ENCODE peak calls at places on chromosomes 1 and 21, in five cellular contexts. K, A, O, B and F are unnamed samples.

GRCh38 chr1:8333246-8333987 is 15.5 kb downstream of the SLC45A1 start:
- DNase-seq in A (no peak), O (no peak), B (no peak), K (no peak), F (no peak)

GRCh38 chr1:89489037-89489729 is 35.4 kb upstream of the LRRC8B start:
- DNase-seq in K (peak; percentile 74), A (no peak), O (no peak), B (no peak), F (no peak)

GRCh38 chr1:8871539-8871935 is 6.9 kb downstream of the ENO1 start:
- DNase-seq in O (no peak), A (peak; percentile 28), B (peak; percentile 44), K (no peak), F (no peak)

GRCh38 chr1:28249013-28249870 is 10.1 kb upstream of the SESN2 start:
- DNase-seq in K (no peak), O (no peak), A (peak; percentile 73), B (peak; percentile 63), F (no peak)

GRCh38 chr1:162373541-162374375 is 2.9 kb downstream of the SPATA46 start:
- DNase-seq in B (no peak), O (no peak), K (peak; percentile 67), A (no peak), F (no peak)

GRCh38 chr1:171075041-171075440 is 15.7 kb upstream of the FMO3 start:
- DNase-seq in A (no peak), O (no peak), B (no peak), K (no peak), F (no peak)

GRCh38 chr1:15758953-15759661 is 512 bp downstream of the FBLIM1 start:
- DNase-seq in O (no peak), A (no peak), B (peak; percentile 43), K (no peak), F (no peak)

GRCh38 chr1:22317231-22317919 is 134.3 kb upstream of the ZBTB40 start:
- DNase-seq in K (no peak), A (peak; percentile 61), O (no peak), B (peak; percentile 50), F (peak; percentile 49)

GRCh38 chr1:12496154-12496961 is 121.7 kb downstream of the DHRS3 start:
- DNase-seq in K (no peak), O (no peak), B (peak; percentile 30), A (no peak), F (no peak)

GRCh38 chr1:151888972-151889570 is 20.2 kb downstream of the THEM4 start:
- DNase-seq in K (peak; percentile 21), A (no peak), O (no peak), B (peak; percentile 30), F (no peak)

GRCh38 chr1:22611530-22611947 is 24.9 kb upstream of the C1QA start:
- DNase-seq in B (peak; percentile 82), O (no peak), K (peak; percentile 54), A (no peak), F (no peak)

GRCh38 chr1:229272164-229273158 is 1.6 kb downstream of the RAB4A start:
- DNase-seq in A (no peak), K (peak; percentile 14), B (no peak), O (no peak), F (no peak)

GRCh38 chr1:89041055-89041707 is 18.5 kb upstream of the GBP3 start:
- DNase-seq in K (peak; percentile 84), O (no peak), A (no peak), B (no peak), F (no peak)

GRCh38 chr1:235441159-235441685 is 63.0 kb downstream of the B3GALNT2 start:
- DNase-seq in A (no peak), O (no peak), K (no peak), B (no peak), F (no peak)

GRCh38 chr1:171597203-171597602 is 24.8 kb upstream of the MYOCOS start:
- DNase-seq in K (no peak), O (no peak), B (no peak), A (no peak), F (no peak)

GRCh38 chr1:206066479-206067171 is 13.7 kb downstream of the RHEX start:
- DNase-seq in O (no peak), B (peak; percentile 51), K (no peak), A (peak; percentile 8), F (no peak)

GRCh38 chr21:41168391-41169257 is 664 bp downstream of the BACE2 start:
- DNase-seq in K (peak; percentile 62), A (peak; percentile 64), O (peak; percentile 84), B (peak; percentile 66), F (no peak)

GRCh38 chr1:162357681-162358266 is 18.9 kb downstream of the SPATA46 start:
- DNase-seq in O (no peak), K (peak; percentile 62), B (peak; percentile 60), A (peak; percentile 63), F (no peak)

GRCh38 chr1:17831619-17832018 is 76.5 kb downstream of the ACTL8 start:
- DNase-seq in K (peak; percentile 56), O (no peak), B (peak; percentile 72), A (no peak), F (no peak)

GRCh38 chr1:89104147-89104546 is 21.8 kb downstream of the GBP2 start:
- DNase-seq in B (no peak), K (peak; percentile 30), A (no peak), O (no peak), F (no peak)

GRCh38 chr1:77824083-77824482 is 44.6 kb downstream of the MIGA1 start:
- DNase-seq in K (peak; percentile 72), O (no peak), A (no peak), B (no peak), F (no peak)

GRCh38 chr1:208412994-208413393 is 168.8 kb upstream of the PLXNA2 start:
- DNase-seq in K (no peak), O (no peak), A (no peak), B (no peak), F (no peak)

GRCh38 chr1:159591981-159592380 is 4.4 kb downstream of the APCS start:
- DNase-seq in K (no peak), B (no peak), A (no peak), O (no peak), F (no peak)

GRCh38 chr1:32474954-32475353 is 10.1 kb downstream of the ZBTB8B start:
- DNase-seq in K (no peak), B (no peak), A (no peak), O (no peak), F (no peak)

GRCh38 chr1:44553771-44554170 is 120.5 kb downstream of the TMEM53 start:
- DNase-seq in K (peak; percentile 39), B (peak; percentile 35), O (no peak), A (no peak), F (no peak)

GRCh38 chr1:222370911-222371717 is 176.8 kb downstream of the HHIPL2 start:
- DNase-seq in B (no peak), O (no peak), K (peak; percentile 90), A (no peak), F (no peak)

GRCh38 chr1:222369148-222369547 is 178.8 kb downstream of the HHIPL2 start:
- DNase-seq in K (no peak), A (no peak), O (no peak), B (no peak), F (no peak)

GRCh38 chr1:222373216-222373615 is 174.7 kb downstream of the HHIPL2 start:
- DNase-seq in K (no peak), A (no peak), B (no peak), O (no peak), F (no peak)

GRCh38 chr1:222372221-222372620 is 175.7 kb downstream of the HHIPL2 start:
- DNase-seq in A (no peak), K (peak; percentile 33), B (no peak), O (no peak), F (no peak)

DNA sequence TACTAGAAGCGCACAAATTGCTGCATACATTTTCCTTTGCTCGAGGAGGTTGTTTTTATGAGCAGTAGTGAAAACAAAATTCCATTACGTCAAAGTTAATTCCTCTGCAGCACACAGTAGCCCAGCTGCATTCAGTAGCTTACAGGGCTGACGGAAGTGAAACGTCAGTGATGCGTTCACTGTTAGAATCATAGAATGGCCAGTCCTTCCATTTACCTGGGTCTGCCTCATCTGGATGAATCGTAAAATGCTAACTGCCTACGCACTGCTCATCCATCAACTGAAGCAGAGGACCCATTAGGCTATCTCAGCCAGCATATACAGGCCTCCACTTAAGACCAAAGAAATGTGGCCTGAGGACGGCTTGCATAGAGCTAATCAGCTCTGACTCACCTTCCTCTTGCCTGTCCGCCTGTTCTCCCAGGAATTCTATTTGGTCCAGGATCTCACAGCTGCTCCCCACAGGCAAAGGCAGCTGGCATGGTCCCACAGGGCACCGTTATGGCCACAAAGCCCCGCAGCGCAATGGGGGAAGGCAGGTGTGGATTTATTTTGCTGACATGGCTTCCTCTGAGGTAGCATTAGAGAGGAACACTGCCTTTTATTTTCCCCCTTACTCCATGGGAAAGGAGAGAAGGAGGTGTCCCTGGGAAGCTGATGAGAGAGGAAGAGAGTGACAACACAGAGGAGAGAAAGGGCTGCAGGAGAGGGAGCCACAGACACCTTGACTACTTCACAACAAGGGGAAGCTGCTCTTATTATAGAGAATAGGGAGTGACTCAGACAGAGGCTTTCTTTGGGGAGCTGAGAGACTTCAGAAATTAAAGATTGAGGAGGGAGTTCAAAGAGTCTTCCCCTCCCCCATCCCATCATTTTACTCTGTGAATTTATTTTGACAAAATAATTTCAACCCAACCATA is 177.7 kb downstream of the HHIPL2 start:
- DNase-seq in A (no peak), O (no peak), K (peak; percentile 72), B (peak; percentile 26), F (no peak)
- TF ChIP-seq CTCF in A (no peak), O (no peak), K (no peak), B (no peak), F (no peak)

DNA sequence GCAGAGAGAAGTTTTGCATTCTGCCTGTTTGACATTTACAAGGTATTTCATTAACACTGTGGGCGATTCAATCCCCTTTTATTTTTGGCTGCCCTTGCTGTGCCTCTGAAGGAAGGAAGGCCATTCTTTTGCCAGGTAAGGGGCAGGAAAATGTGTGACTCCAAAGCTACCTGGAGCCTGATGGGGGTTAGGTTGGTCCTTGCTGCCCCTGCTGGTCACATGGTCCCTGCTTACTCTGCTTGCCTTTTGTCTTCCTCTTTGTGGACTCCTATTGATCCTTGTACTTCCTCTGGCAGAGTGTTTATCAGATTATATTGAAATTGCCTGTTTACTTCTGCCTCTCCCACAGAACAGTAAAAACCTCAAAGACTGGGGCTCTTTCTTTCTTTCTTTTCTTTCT is 65.7 kb downstream of the ST6GALNAC3 start:
- DNase-seq in K (no peak), B (no peak), A (no peak), O (no peak), F (no peak)
- TF ChIP-seq CTCF in K (no peak), B (no peak), A (peak; percentile 43), O (no peak), F (no peak)

GRCh38 chr1:217333939-217334338 is 297.0 kb downstream of the GPATCH2 start:
- DNase-seq in O (no peak), A (peak; percentile 64), K (peak; percentile 41), B (peak; percentile 20), F (no peak)
- TF ChIP-seq CTCF in O (no peak), A (peak; percentile 90), K (peak; percentile 86), B (peak; percentile 43), F (peak; percentile 45)

GRCh38 chr1:166020229-166020628 is 146.6 kb downstream of the FAM78B start:
- DNase-seq in O (no peak), K (no peak), A (no peak), B (no peak), F (no peak)

GRCh38 chr1:166013232-166013631 is 153.6 kb downstream of the FAM78B start:
- DNase-seq in O (no peak), K (no peak), A (no peak), B (no peak), F (no peak)

DNA sequence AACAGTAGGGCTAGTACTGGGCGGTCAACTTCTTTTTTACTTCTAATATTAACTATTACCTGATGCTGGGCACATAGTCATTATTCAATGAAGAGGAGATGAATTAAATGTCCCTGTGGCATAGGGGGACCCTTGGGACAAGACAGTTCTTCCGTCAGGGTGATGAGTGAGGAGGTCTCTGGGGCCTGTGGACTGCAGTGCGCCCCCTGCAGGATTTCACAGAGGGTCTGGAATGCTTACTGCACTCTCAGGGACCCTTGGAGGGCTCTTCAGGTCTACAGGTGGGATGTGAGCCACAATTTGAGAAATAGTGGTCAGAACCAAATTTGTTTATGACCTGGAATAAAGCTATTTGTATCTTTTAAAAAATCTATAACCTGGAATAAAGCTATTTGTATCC is 149.4 kb downstream of the FAM78B start:
- DNase-seq in A (peak; percentile 19), B (no peak), K (no peak), O (no peak), F (no peak)
- TF ChIP-seq CTCF in A (peak; percentile 71), B (no peak), K (no peak), O (no peak), F (no peak)